ENCODE peak calls at places on chromosomes 6 and 20, in nine cellular contexts. M is cardiac fibroblast, W is right cardiac atrium, L is kidney, J is IMR-90, Y is OCI-LY7, T is mammary epithelial cell, K is breast epithelium, V is dorsolateral prefrontal cortex. X is an unnamed sample.

GRCh38 chr6:108163267-108163643 is 2.6 kb upstream of the NR2E1 start:
- DNase-seq in M (no peak), W (no peak), L (no peak), J (no peak), Y (peak; percentile 5), T (peak; percentile 77), K (no peak), V (no peak), X (no peak)

GRCh38 chr20:31605902-31606677 is 1.0 kb downstream of the ID1 start:
- DNase-seq in M (peak; percentile 34), W (peak; percentile 74), L (peak; percentile 83), J (no peak), Y (no peak), T (peak; percentile 12), K (no peak), V (no peak), X (no peak)

GRCh38 chr6:53250137-53250760 is 98.5 kb downstream of the ELOVL5 start:
- DNase-seq in M (no peak), W (no peak), L (no peak), J (peak; percentile 10), Y (no peak), T (peak; percentile 66), K (no peak), V (no peak), X (no peak)

GRCh38 chr6:166687538-166688259 is 60.6 kb upstream of the RPS6KA2 start:
- DNase-seq in M (no peak), W (no peak), L (no peak), J (no peak), Y (no peak), T (no peak), K (no peak), V (no peak), X (no peak)

GRCh38 chr20:3192226-3193015 is 12.1 kb downstream of the DDRGK1 start:
- DNase-seq in M (no peak), W (no peak), L (peak; percentile 35), J (no peak), Y (no peak), T (no peak), K (no peak), V (no peak), X (no peak)

GRCh38 chr6:147222160-147222838 is 18.1 kb downstream of the STXBP5 start:
- DNase-seq in M (peak; percentile 39), W (no peak), L (no peak), J (peak; percentile 52), Y (no peak), T (no peak), K (no peak), V (no peak), X (peak; percentile 37)

GRCh38 chr6:6775074-6775473 is 186.6 kb downstream of the LY86 start:
- DNase-seq in M (no peak), W (no peak), L (no peak), J (no peak), Y (no peak), T (no peak), K (no peak), V (no peak), X (no peak)

GRCh38 chr20:48603116-48603818 is 224.5 kb downstream of the PREX1 start:
- DNase-seq in M (no peak), W (peak; percentile 18), L (peak; percentile 54), J (no peak), Y (no peak), T (no peak), K (peak; percentile 39), V (no peak), X (no peak)

GRCh38 chr6:153947817-153948447 is 91.1 kb upstream of the OPRM1 start:
- DNase-seq in M (peak; percentile 37), W (no peak), L (no peak), J (no peak), Y (peak; percentile 16), T (peak; percentile 14), K (no peak), V (no peak), X (peak; percentile 60)

GRCh38 chr6:137736048-137736846 is 130.8 kb upstream of the TNFAIP3 start:
- DNase-seq in M (no peak), W (no peak), L (no peak), J (no peak), Y (peak; percentile 62), T (no peak), K (no peak), V (no peak), X (no peak)

GRCh38 chr20:43994486-43995100 is 79.9 kb downstream of the TOX2 start:
- DNase-seq in M (no peak), W (peak; percentile 68), L (no peak), J (peak; percentile 52), Y (no peak), T (no peak), K (no peak), V (no peak), X (no peak)

GRCh38 chr6:121443953-121444590 is 8.6 kb downstream of the GJA1 start:
- DNase-seq in M (peak; percentile 42), W (no peak), L (no peak), J (no peak), Y (no peak), T (no peak), K (no peak), V (no peak), X (no peak)
- H3K4me3 ChIP-seq in M (no peak overlapping the region), W (no peak overlapping the region), L (no peak overlapping the region), J (no peak overlapping the region), Y (no peak overlapping the region), T (no peak overlapping the region), K (no peak overlapping the region), V (peak overlapping the region; percentile 9), X (no peak overlapping the region)

GRCh38 chr20:35618372-35619131 is 2.9 kb downstream of the SPAG4 start:
- DNase-seq in M (peak; percentile 37), W (peak; percentile 72), L (peak; percentile 81), J (peak; percentile 23), Y (peak; percentile 58), T (peak; percentile 42), K (no peak), V (no peak), X (peak; percentile 39)
- H3K4me3 ChIP-seq in M (peak overlapping the region; percentile 82), W (peak overlapping the region; percentile 60), L (peak overlapping the region; percentile 21), J (peak overlapping the region; percentile 73), Y (peak overlapping the region; percentile 73), T (peak overlapping the region; percentile 55), K (peak overlapping the region; percentile 27), V (peak overlapping the region; percentile 62), X (peak overlapping the region; percentile 51)

GRCh38 chr6:50706575-50706974 is 6.8 kb upstream of the TFAP2D start:
- DNase-seq in M (no peak), W (no peak), L (no peak), J (no peak), Y (no peak), T (no peak), K (no peak), V (no peak), X (no peak)
- H3K4me3 ChIP-seq in M (no peak overlapping the region), W (no peak overlapping the region), L (no peak overlapping the region), J (no peak overlapping the region), Y (no peak overlapping the region), T (no peak overlapping the region), K (no peak overlapping the region), V (no peak overlapping the region), X (no peak overlapping the region)

GRCh38 chr6:152378154-152378553 is 259.0 kb downstream of the SYNE1 start:
- DNase-seq in M (no peak), W (no peak), L (no peak), J (peak; percentile 46), Y (no peak), T (peak; percentile 17), K (no peak), V (no peak), X (no peak)
- H3K4me3 ChIP-seq in M (peak overlapping the region; percentile 26), W (peak overlapping the region; percentile 42), L (peak overlapping the region; percentile 45), J (peak overlapping the region; percentile 8), Y (no peak overlapping the region), T (no peak overlapping the region), K (peak overlapping the region; percentile 14), V (peak overlapping the region; percentile 1), X (no peak overlapping the region)

GRCh38 chr6:35016417-35017221 is 124.5 kb downstream of the TCP11 start:
- DNase-seq in M (peak; percentile 65), W (no peak), L (no peak), J (peak; percentile 88), Y (no peak), T (no peak), K (no peak), V (no peak), X (peak; percentile 71)
- H3K4me3 ChIP-seq in M (peak overlapping the region; percentile 12), W (peak overlapping the region; percentile 39), L (peak overlapping the region; percentile 21), J (peak overlapping the region; percentile 4), Y (no peak overlapping the region), T (no peak overlapping the region), K (peak overlapping the region; percentile 51), V (peak overlapping the region; percentile 41), X (peak overlapping the region; percentile 19)

GRCh38 chr6:330948-331347 is 38.7 kb downstream of the DUSP22 start:
- DNase-seq in M (no peak), W (no peak), L (no peak), J (no peak), Y (no peak), T (no peak), K (no peak), V (no peak), X (no peak)
- H3K4me3 ChIP-seq in M (no peak overlapping the region), W (no peak overlapping the region), L (no peak overlapping the region), J (no peak overlapping the region), Y (no peak overlapping the region), T (no peak overlapping the region), K (no peak overlapping the region), V (no peak overlapping the region), X (no peak overlapping the region)

GRCh38 chr20:4591975-4592315 is 129.8 kb upstream of the PRND start:
- DNase-seq in M (no peak), W (no peak), L (no peak), J (no peak), Y (no peak), T (no peak), K (no peak), V (no peak), X (no peak)

GRCh38 chr20:4593149-4593525 is 128.6 kb upstream of the PRND start:
- DNase-seq in M (no peak), W (no peak), L (no peak), J (no peak), Y (no peak), T (no peak), K (no peak), V (no peak), X (no peak)

GRCh38 chr20:4597215-4597614 is 124.5 kb upstream of the PRND start:
- DNase-seq in M (no peak), W (no peak), L (no peak), J (no peak), Y (no peak), T (no peak), K (no peak), V (no peak), X (no peak)

GRCh38 chr20:4592316-4593148 is 129.2 kb upstream of the PRND start:
- DNase-seq in M (peak; percentile 44), W (peak; percentile 72), L (peak; percentile 77), J (no peak), Y (no peak), T (peak; percentile 22), K (no peak), V (peak; percentile 50), X (peak; percentile 88)
- H3K4me3 ChIP-seq in M (peak overlapping the region; percentile 40), W (no peak overlapping the region), L (no peak overlapping the region), J (peak overlapping the region; percentile 44), Y (no peak overlapping the region), T (peak overlapping the region; percentile 26), K (peak overlapping the region; percentile 20), V (peak overlapping the region; percentile 47), X (peak overlapping the region; percentile 41)

DNA sequence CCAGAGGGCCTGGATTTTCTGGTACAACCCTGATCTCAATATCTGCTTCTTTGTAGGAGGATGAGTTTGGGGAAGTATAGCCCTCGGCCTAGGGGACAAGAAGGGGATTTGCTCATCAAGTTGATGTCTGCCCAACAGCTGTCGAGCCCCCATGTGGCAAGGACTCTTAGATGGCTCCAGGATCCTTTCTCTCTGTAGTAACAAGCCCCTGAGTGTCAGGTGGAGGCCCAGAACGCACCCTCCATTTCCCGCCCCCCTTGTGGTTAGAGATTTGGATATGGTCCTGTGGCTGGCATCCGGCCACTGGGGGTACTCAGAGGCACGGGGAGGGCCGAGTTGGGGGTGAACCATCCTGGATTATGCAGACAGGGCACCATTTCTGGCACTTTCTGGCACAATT is 50.1 kb downstream of the CTCFL start:
- DNase-seq in M (no peak), W (no peak), L (peak; percentile 39), J (no peak), Y (peak; percentile 79), T (no peak), K (peak; percentile 27), V (peak; percentile 0), X (no peak)
- H3K4me3 ChIP-seq in M (no peak overlapping the region), W (no peak overlapping the region), L (no peak overlapping the region), J (no peak overlapping the region), Y (peak overlapping the region; percentile 59), T (no peak overlapping the region), K (no peak overlapping the region), V (no peak overlapping the region), X (no peak overlapping the region)

X was measured in A673.